ENCODE peak calls at places on chromosomes 12 and 14, in seven cellular contexts. K, N, X, R, F, W and T are unnamed samples.

GRCh38 chr12:130714591-130715149 is 1.4 kb downstream of the RIMBP2 start:
- DNase-seq in K (no peak), N (no peak), X (no peak), R (peak; percentile 78), F (no peak), W (no peak), T (peak; percentile 36)

GRCh38 chr12:57902371-57903042 is 38.9 kb upstream of the ATP23 start:
- DNase-seq in K (peak; percentile 45), N (peak; percentile 17), X (peak; percentile 46), R (no peak), F (no peak), W (peak; percentile 67), T (no peak)

GRCh38 chr12:19880076-19880475 is 440.8 kb downstream of the AEBP2 start:
- DNase-seq in K (no peak), N (no peak), X (no peak), R (no peak), F (no peak), W (no peak), T (no peak)

GRCh38 chr12:91381309-91381804 is 198.7 kb upstream of the DCN start:
- DNase-seq in K (peak; percentile 86), N (peak; percentile 86), X (peak; percentile 89), R (peak; percentile 63), F (peak; percentile 40), W (no peak), T (peak; percentile 89)

GRCh38 chr12:11856971-11857370 is 207.5 kb downstream of the ETV6 start:
- DNase-seq in K (no peak), N (no peak), X (no peak), R (no peak), F (no peak), W (no peak), T (no peak)

GRCh38 chr12:131117438-131118245 is 163.9 kb downstream of the ADGRD1 start:
- DNase-seq in K (no peak), N (no peak), X (no peak), R (no peak), F (no peak), W (no peak), T (no peak)

GRCh38 chr12:119990382-119990874 is 1.4 kb downstream of the BICDL1 start:
- DNase-seq in K (no peak), N (no peak), X (no peak), R (no peak), F (no peak), W (no peak), T (peak; percentile 28)

GRCh38 chr12:40598073-40598472 is 94.2 kb upstream of the CNTN1 start:
- DNase-seq in K (no peak), N (no peak), X (no peak), R (no peak), F (no peak), W (no peak), T (no peak)

GRCh38 chr14:100875861-100876590 is 27.5 kb downstream of the RTL1 start:
- DNase-seq in K (no peak), N (no peak), X (no peak), R (no peak), F (no peak), W (no peak), T (no peak)

GRCh38 chr12:71900091-71900490 is 38.6 kb upstream of the TPH2 start:
- DNase-seq in K (peak; percentile 20), N (peak; percentile 2), X (peak; percentile 31), R (no peak), F (peak; percentile 53), W (peak; percentile 6), T (no peak)

GRCh38 chr12:44299524-44299923 is 463.6 kb downstream of the TMEM117 start:
- DNase-seq in K (no peak), N (no peak), X (no peak), R (no peak), F (no peak), W (no peak), T (no peak)

GRCh38 chr14:101823511-101824120 is 62.1 kb downstream of the PPP2R5C start:
- DNase-seq in K (no peak), N (no peak), X (peak; percentile 70), R (no peak), F (no peak), W (no peak), T (no peak)

GRCh38 chr12:131095826-131096680 is 142.3 kb downstream of the ADGRD1 start:
- DNase-seq in K (no peak), N (no peak), X (no peak), R (no peak), F (no peak), W (no peak), T (no peak)

GRCh38 chr14:98548071-98548686 is 723.8 kb downstream of the BCL11B start:
- DNase-seq in K (no peak), N (no peak), X (no peak), R (no peak), F (no peak), W (no peak), T (no peak)

GRCh38 chr14:96938946-96939345 is 141.8 kb downstream of the VRK1 start:
- DNase-seq in K (no peak), N (no peak), X (no peak), R (no peak), F (no peak), W (no peak), T (peak; percentile 28)

GRCh38 chr14:101875726-101876268 is 88.6 kb upstream of the DYNC1H1 start:
- DNase-seq in K (no peak), N (no peak), X (peak; percentile 9), R (no peak), F (no peak), W (no peak), T (no peak)

GRCh38 chr12:80815351-80815750 is 98.6 kb downstream of the MYF5 start:
- DNase-seq in K (peak; percentile 77), N (no peak), X (peak; percentile 5), R (no peak), F (no peak), W (no peak), T (no peak)

GRCh38 chr14:64966976-64967375 is 5.2 kb downstream of the RAB15 start:
- DNase-seq in K (no peak), N (no peak), X (no peak), R (no peak), F (peak; percentile 93), W (no peak), T (no peak)

GRCh38 chr12:97756741-97757140 is 294.1 kb downstream of the RMST start:
- DNase-seq in K (no peak), N (no peak), X (no peak), R (no peak), F (no peak), W (no peak), T (no peak)

GRCh38 chr14:63982629-63983028 is 129.8 kb downstream of the SYNE2 start:
- DNase-seq in K (no peak), N (no peak), X (no peak), R (no peak), F (no peak), W (no peak), T (no peak)

GRCh38 chr14:91350813-91351507 is 66.7 kb downstream of the CCDC88C start:
- DNase-seq in K (no peak), N (no peak), X (no peak), R (no peak), F (no peak), W (no peak), T (no peak)

GRCh38 chr14:91352101-91352500 is 65.5 kb downstream of the CCDC88C start:
- DNase-seq in K (no peak), N (peak; percentile 18), X (no peak), R (no peak), F (no peak), W (no peak), T (peak; percentile 49)

GRCh38 chr14:91354221-91354916 is 63.3 kb downstream of the CCDC88C start:
- DNase-seq in K (no peak), N (peak; percentile 65), X (no peak), R (no peak), F (no peak), W (no peak), T (no peak)

GRCh38 chr14:91351508-91351853 is 66.1 kb downstream of the CCDC88C start:
- DNase-seq in K (no peak), N (no peak), X (no peak), R (no peak), F (no peak), W (no peak), T (no peak)

GRCh38 chr14:91352696-91353692 is 64.6 kb downstream of the CCDC88C start:
- DNase-seq in K (no peak), N (no peak), X (no peak), R (no peak), F (no peak), W (no peak), T (peak; percentile 53)
- H3K4me2 ChIP-seq in K (no peak overlapping the region), N (no peak overlapping the region), X (no peak overlapping the region), R (no peak overlapping the region), F (no peak overlapping the region), W (no peak overlapping the region), T (no peak overlapping the region)

DNA sequence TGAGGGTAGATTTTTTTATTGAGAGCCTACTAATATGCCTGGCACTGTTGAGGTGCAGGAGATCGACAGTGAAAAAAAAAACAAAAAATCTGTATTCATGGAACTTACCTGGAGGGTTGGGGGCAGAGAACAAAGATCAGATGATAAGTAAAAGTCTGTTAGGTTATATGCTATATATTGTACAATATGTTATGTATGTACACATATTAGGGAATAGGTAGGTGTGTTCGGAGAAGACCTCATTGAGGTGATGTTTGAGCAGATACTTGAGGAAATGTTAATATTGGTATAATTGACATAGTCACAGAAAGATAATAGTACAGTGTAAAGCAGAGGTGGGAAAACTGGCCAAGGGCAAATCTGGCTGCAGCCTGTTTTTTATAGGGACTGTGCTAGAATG is 5.6 kb downstream of the ARF6 start:
- DNase-seq in K (no peak), N (no peak), X (no peak), R (no peak), F (no peak), W (no peak), T (no peak)
- H3K9ac ChIP-seq in K (no peak overlapping the region), N (no peak overlapping the region), X (peak overlapping the region; percentile 100), R (peak overlapping the region; percentile 98), F (peak overlapping the region; percentile 100), W (no peak overlapping the region), T (no peak overlapping the region)

GRCh38 chr12:117118838-117119591 is 19.8 kb upstream of the TESC start:
- DNase-seq in K (no peak), N (no peak), X (no peak), R (no peak), F (no peak), W (peak; percentile 44), T (peak; percentile 89)
- H3K4me2 ChIP-seq in K (no peak overlapping the region), N (no peak overlapping the region), X (no peak overlapping the region), R (no peak overlapping the region), F (no peak overlapping the region), W (peak overlapping the region; percentile 77), T (peak overlapping the region; percentile 66)

DNA sequence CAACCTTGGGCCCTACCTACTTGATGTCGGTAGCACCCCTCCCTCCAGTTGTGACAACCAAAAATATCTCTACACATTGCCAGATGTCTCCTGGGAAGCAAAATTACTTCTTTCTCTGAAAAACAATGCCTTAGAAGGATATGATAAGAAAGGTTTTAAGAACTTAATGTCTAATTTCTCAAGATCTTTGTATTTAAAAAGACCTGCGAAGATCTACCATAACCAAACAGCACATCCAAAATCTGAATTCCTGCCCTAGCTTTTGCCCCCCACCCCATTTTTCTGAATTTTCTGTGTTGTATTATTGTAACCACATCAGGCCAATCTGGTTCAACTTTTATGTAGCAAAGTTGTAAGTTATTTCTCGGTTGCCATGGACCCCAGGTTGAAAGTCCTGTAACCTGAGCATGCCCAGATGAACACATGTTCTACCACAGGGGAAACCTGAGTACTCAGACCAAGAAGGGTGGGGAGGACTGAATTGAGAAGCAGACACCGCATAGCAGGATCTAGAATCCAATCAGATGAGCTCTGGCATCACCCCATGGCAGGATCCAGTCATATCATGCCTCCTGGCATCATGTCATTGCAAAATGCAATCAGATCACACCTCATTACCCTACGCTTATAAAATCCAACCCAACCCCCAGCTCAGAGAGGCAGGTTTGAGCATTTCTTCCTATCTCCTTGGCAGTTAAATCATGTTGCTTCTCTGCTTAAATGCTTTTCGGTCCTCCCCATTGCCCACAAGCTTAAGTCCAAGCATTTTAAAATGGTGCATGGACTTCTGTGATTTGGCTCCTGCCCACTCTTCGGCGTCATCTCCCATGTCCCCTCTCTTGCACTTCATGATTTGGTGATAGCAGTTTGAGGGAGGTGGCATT is 8.8 kb downstream of the TMEM253 start:
- DNase-seq in K (no peak), N (no peak), X (no peak), R (no peak), F (peak; percentile 10), W (peak; percentile 79), T (no peak)
- H3K9ac ChIP-seq in K (no peak overlapping the region), N (no peak overlapping the region), X (no peak overlapping the region), R (no peak overlapping the region), F (no peak overlapping the region), W (peak overlapping the region; percentile 30), T (no peak overlapping the region)